ENCODE peak calls at places on chromosomes 2 and 18, in four cellular contexts. S is non-pigmented ciliary epithelial cell, D is Kasumi-1, V is heart right ventricle. N is an unnamed sample.
A peak's percentile ranks its signal among the peaks of the same experiment; 100 is the strongest.

GRCh38 chr2:49801898-49802297 is 647.6 kb upstream of the FSHR start:
- DNase-seq in S (no peak), D (no peak), V (no peak), N (peak; percentile 2)

GRCh38 chr18:21187886-21188285 is 54.1 kb upstream of the GREB1L start:
- DNase-seq in S (no peak), D (no peak), V (peak; percentile 18), N (no peak)

GRCh38 chr2:85807756-85808155 is 54.0 kb downstream of the ATOH8 start:
- DNase-seq in S (no peak), D (no peak), V (no peak), N (no peak)

GRCh38 chr2:74250189-74250631 is 51.8 kb downstream of the MTHFD2 start:
- DNase-seq in S (no peak), D (peak; percentile 29), V (peak; percentile 36), N (peak; percentile 30)

GRCh38 chr2:188808921-188809320 is 165.3 kb upstream of the COL3A1 start:
- DNase-seq in S (no peak), D (no peak), V (no peak), N (no peak)

GRCh38 chr2:125405816-125406215 is 1250.1 kb upstream of the GYPC start:
- DNase-seq in S (peak; percentile 93), D (no peak), V (no peak), N (no peak)

GRCh38 chr2:190563109-190563508 is 28.6 kb upstream of the NEMP2 start:
- DNase-seq in S (no peak), D (no peak), V (no peak), N (no peak)

GRCh38 chr2:166417669-166418068 is 41.9 kb upstream of the SCN9A start:
- DNase-seq in S (peak; percentile 22), D (peak; percentile 69), V (no peak), N (peak; percentile 30)

GRCh38 chr2:3151153-3151918 is 226.3 kb downstream of the EIPR1 start:
- DNase-seq in S (no peak), D (no peak), V (no peak), N (no peak)

GRCh38 chr18:59792353-59792752 is 95.1 kb upstream of the CCBE1 start:
- DNase-seq in S (no peak), D (no peak), V (no peak), N (no peak)

GRCh38 chr2:196205891-196206408 is 34.6 kb upstream of the STK17B start:
- DNase-seq in S (no peak), D (peak; percentile 22), V (no peak), N (no peak)

GRCh38 chr2:2838548-2838845 is 507.4 kb upstream of the MYT1L start:
- DNase-seq in S (no peak), D (no peak), V (no peak), N (no peak)

GRCh38 chr2:61090386-61090921 is 24.8 kb downstream of the SANBR start:
- DNase-seq in S (no peak), D (no peak), V (no peak), N (no peak)

GRCh38 chr2:230865766-230866703 is 1.3 kb downstream of the ITM2C start:
- DNase-seq in S (no peak), D (no peak), V (no peak), N (peak; percentile 66)

GRCh38 chr2:204608261-204608660 is 63.0 kb downstream of the PARD3B start:
- DNase-seq in S (no peak), D (no peak), V (no peak), N (peak; percentile 48)